ENCODE peak calls at places on chromosomes 5 and 9, in five cellular contexts. N, C, T, K and G are unnamed samples.

GRCh38 chr5:135337064-135337463 is 62.0 kb downstream of the MACROH2A1 start:
- DNase-seq in T (peak), N (no peak), K (no peak), C (no peak), G (no peak)

GRCh38 chr5:115296130-115296997 is at the start of gene CCDC112:
- DNase-seq in K (peak), N (peak), T (peak), C (no peak), G (peak)

GRCh38 chr5:169917425-169917824 is 62.9 kb downstream of the INSYN2B start:
- DNase-seq in K (no peak), T (no peak), C (no peak), N (no peak), G (no peak)

GRCh38 chr5:12095808-12096281 is 191.6 kb upstream of the CTNND2 start:
- DNase-seq in K (no peak), T (no peak), C (no peak), N (peak), G (no peak)

GRCh38 chr9:133657120-133657661 is 21.0 kb downstream of the DBH start:
- DNase-seq in T (peak), C (no peak), N (no peak), K (peak), G (peak)

GRCh38 chr5:55151923-55152842 is 7.8 kb upstream of the GPX8 start:
- DNase-seq in T (peak), C (no peak), N (peak), K (peak), G (peak)

GRCh38 chr5:117486291-117486690 is 911.7 kb upstream of the SEMA6A start:
- DNase-seq in C (no peak), K (no peak), T (no peak), N (no peak), G (no peak)

GRCh38 chr9:134972140-134972539 is 54.4 kb upstream of the FCN1 start:
- DNase-seq in C (no peak), N (no peak), K (no peak), T (no peak), G (no peak)

GRCh38 chr5:80747922-80748321 is 93.1 kb upstream of the DHFR start:
- DNase-seq in N (no peak), K (no peak), C (no peak), T (no peak), G (no peak)

GRCh38 chr5:72604111-72604792 is 97.0 kb upstream of the ZNF366 start:
- DNase-seq in K (peak), T (peak), C (no peak), N (peak), G (peak)

GRCh38 chr5:44387391-44387790 is 1.8 kb downstream of the FGF10 start:
- DNase-seq in T (peak), C (no peak), N (no peak), K (no peak), G (no peak)

GRCh38 chr9:93203713-93204469 is 20.0 kb downstream of the WNK2 start:
- DNase-seq in N (no peak), K (no peak), T (no peak), C (no peak), G (no peak)

GRCh38 chr9:122379340-122379739 is 8.5 kb downstream of the PTGS1 start:
- DNase-seq in N (no peak), C (no peak), K (peak), T (peak), G (no peak)

GRCh38 chr5:66722653-66723052 is 126.5 kb downstream of the MAST4 start:
- DNase-seq in K (no peak), C (no peak), N (no peak), T (no peak), G (no peak)

GRCh38 chr9:35910613-35911488 is 1.6 kb downstream of the SPAAR start:
- DNase-seq in N (peak), K (peak), T (peak), C (no peak), G (peak)

GRCh38 chr9:129208191-129209091 is 30.4 kb upstream of the IER5L start:
- DNase-seq in K (no peak), T (no peak), C (no peak), N (no peak), G (no peak)

GRCh38 chr9:134858051-134858841 is 22.4 kb upstream of the FCN2 start:
- DNase-seq in N (peak), C (no peak), K (peak), T (peak), G (peak)

GRCh38 chr5:43192558-43193170 is 639 bp downstream of the NIM1K start:
- DNase-seq in N (peak), C (no peak), T (peak), K (peak), G (peak)

GRCh38 chr9:132997591-132997990 is 19.1 kb downstream of the GFI1B start:
- DNase-seq in T (peak), N (peak), C (no peak), K (peak), G (peak)

GRCh38 chr9:93683331-93684134 is 107.1 kb downstream of the PHF2 start:
- DNase-seq in K (no peak), T (no peak), N (no peak), C (no peak), G (no peak)

GRCh38 chr5:132963175-132964104 is at the start of gene AFF4:
- DNase-seq in N (peak), K (peak), T (peak), C (peak), G (peak)

GRCh38 chr9:7452378-7452777 is 347.2 kb downstream of the DMAC1 start:
- DNase-seq in C (no peak), K (peak), T (peak), N (peak), G (no peak)

GRCh38 chr5:124655943-124656459 is 90.4 kb downstream of the ZNF608 start:
- DNase-seq in C (peak), K (peak), N (peak), T (peak), G (peak)

GRCh38 chr9:128684325-128685021 is 4.5 kb upstream of the SET start:
- DNase-seq in C (no peak), N (peak), K (peak), T (peak), G (peak)

GRCh38 chr9:113978954-113979712 is 99.0 kb downstream of the AMBP start:
- DNase-seq in K (no peak), T (peak), C (no peak), N (no peak), G (no peak)

GRCh38 chr9:20925256-20926046 is 106.0 kb downstream of the HACD4 start:
- DNase-seq in C (no peak), N (no peak), K (no peak), T (no peak), G (no peak)

GRCh38 chr9:136203406-136204085 is 1.4 kb downstream of the LHX3 start:
- DNase-seq in C (no peak), N (no peak), T (no peak), K (no peak), G (no peak)

GRCh38 chr9:136012651-136013050 is 51.5 kb upstream of the UBAC1 start:
- DNase-seq in C (no peak), T (peak), K (peak), N (peak), G (peak)

GRCh38 chr5:172453986-172454354 is 355 bp downstream of the SH3PXD2B start:
- DNase-seq in N (peak), C (no peak), K (peak), T (peak), G (peak)

GRCh38 chr9:68780735-68781134 is 75.7 kb downstream of the PIP5K1B start:
- DNase-seq in N (peak), T (peak), C (no peak), K (no peak), G (peak)

GRCh38 chr9:98929866-98930265 is 13.8 kb upstream of the COL15A1 start:
- DNase-seq in C (no peak), K (peak), N (peak), T (peak), G (peak)

GRCh38 chr5:1037671-1038416 is 29.2 kb downstream of the NKD2 start:
- DNase-seq in C (no peak), K (no peak), T (no peak), N (no peak), G (no peak)

DNA sequence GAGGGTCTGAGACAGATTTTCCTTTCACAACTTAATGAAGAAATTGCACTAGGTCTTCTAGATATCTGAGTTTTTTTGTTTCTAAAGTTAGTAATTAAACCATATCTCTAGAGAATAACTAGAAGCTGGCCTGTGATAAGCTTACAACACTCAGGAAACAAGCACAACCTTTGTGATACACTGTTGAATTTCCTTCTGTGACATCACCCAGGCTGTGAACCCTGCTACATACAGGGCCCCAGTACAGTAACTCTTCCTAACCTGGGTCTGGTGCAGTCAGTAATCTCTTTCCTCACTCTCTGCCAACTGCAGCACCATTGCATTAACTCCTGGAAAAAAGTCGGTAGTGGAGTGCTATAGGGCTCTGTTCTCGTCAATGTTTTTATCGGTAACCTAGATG is 10.6 kb upstream of the IGFBPL1 start:
- DNase-seq in T (no peak), N (no peak), C (no peak), K (peak), G (no peak)
- H3K4me3 ChIP-seq in T (no peak), N (no peak), C (no peak), K (no peak), G (no peak)

GRCh38 chr9:19457694-19458009 is 48.8 kb downstream of the ACER2 start:
- DNase-seq in C (no peak), N (no peak), T (no peak), K (no peak), G (no peak)
- TF ChIP-seq CTCF in C (peak), N (no peak), T (no peak), K (no peak), G (no peak)

DNA sequence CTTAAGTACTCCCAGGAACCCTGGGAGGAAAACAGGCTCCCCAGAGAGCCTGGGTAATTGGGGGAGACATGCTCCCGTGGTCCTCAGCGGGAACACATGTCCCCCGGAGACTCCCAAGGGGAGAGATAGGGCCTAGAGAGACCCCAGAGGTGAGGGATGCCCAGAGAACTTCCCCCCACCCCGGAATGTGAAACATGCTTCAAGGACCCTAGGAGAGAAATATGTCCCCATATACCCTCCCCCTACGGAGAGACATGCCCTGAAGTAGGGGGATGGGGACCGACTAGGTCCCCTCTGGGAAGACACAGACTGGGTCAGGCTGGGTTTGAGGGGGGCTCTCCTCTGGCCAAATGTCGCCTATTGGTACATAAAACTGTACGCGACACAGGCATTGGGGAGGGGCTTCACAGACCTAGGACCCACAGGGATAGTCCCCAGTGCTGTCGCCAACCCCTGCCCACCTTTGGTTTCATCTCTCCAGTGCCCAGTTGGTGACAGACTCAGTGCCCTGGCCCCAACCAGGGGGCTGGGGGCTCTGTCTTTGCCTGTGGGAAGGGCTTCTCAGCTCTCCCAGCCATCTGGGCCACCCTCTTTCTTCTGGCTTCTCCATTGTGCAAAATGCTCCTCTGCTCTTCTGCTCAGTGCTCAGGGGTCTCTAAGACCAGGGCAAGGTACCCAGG is 26.9 kb downstream of the PCDH1 start:
- DNase-seq in K (no peak), C (no peak), N (no peak), T (no peak), G (no peak)
- H3K4me3 ChIP-seq in K (no peak), C (no peak), N (no peak), T (no peak), G (no peak)

DNA sequence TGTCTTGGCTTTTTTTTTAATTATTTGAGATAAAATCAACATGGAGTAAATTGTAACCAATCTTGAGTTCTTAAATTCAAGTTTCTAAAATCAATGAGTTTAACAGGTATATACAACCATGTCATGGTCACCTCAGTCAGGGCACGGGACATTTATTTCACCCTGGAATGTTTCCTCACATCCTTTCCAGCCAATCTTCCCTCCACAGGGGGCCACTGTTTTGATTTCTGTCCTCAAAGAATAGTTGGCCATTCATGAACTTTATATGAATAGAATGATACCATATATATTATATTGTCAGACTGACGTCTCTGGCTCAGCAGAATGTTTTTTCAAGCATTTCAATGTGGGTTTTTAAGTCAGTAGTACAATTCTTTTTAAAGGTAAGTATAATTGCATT is 806 bp downstream of the ZNF474 start:
- DNase-seq in T (no peak), C (no peak), N (peak), K (no peak), G (no peak)
- TF ChIP-seq CTCF in T (no peak), C (no peak), N (no peak), K (no peak), G (no peak)

GRCh38 chr5:79025054-79025465 is 40.0 kb upstream of the ARSB start:
- DNase-seq in N (peak), C (no peak), K (peak), T (peak), G (peak)
- H3K4me3 ChIP-seq in N (peak), C (no peak), K (peak), T (peak), G (peak)

DNA sequence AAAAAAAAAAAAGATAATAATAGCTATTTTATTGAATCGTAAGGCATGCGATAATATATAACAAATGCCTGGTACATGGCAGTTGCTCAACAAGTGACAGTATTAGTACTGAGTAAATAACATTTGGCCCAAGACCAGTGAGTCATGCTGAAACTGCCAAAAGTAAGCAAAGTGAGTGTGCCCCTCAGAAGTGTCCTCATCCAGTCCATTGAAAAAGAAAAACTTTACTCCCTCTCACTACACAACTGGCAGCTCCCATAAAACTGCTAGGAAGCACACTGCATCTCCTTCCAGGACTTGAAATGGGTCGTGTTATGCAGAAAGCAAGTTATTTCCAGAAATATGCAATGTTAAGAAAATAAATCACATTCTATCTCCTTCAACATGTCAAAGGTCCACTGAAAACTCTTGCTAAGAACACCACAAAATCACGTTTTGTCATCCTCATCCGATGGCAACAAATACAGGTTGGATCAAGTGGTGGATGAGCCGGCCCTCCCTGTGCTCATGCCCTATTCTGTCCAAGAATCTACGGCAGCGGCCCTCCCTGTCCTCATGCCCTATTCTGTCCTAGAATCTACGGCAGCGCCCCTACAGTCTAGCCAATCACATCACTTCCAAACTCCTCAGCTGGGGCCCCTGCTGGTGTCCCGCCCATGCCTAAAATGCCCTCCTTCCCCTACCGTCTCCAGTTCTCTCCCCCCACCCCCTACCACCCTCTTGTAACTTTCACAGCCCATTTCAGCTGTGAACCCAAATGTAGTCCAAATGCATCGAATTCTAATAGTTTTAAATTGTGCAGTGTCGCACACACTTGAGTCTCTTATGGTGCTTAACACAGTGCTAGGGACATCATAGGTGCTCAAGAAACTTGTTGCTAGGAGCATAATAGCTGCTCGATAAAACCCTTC is 12.5 kb downstream of the PTCH1 start:
- DNase-seq in T (peak), K (peak), C (no peak), N (peak), G (peak)
- TF ChIP-seq CTCF in T (no peak), K (no peak), C (no peak), N (no peak), G (no peak)

DNA sequence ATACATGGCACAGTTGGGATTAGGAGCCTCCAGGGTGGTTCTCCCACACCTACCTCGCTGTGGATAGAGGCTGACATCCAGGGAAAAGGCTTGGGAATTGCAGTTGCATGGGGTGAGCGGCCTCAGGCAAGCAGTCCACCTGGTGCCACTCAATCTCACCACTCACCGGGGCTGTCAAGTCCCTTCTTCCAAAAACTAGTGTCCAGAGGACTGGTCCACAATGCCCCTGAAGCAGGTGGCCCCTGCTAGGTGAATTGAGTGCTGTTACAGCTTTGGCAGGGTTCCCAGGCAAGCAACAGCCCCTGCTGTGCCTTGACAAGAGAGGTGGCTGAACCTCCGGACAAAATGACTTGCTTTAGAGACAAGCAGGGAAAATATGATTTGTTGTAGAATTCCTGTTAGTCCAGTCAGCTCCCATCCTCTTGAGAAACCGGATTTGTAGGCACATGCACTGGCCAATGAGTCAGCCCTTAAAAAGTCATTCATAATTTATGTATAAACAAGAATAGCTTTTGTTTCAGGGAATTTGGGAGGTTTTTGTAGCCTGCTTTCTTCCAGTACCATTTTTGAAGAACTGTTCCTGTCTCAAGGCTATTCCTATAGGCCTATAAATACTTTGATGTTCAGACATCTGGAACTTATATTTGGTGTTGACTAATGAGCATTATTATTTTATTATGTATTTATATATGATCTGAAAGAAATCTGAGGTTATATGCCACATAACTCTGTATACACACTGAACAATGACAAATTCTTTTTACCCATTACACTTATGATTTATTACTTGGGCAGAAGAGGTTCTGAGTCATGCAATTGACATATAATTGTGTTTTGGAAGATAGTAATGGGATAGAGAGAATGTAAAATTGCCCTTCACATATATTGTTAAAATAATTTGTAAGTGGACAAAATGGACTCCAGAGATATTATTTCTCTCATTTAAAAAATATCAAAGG is 411.1 kb downstream of the ACTL7B start:
- DNase-seq in K (peak), N (peak), C (no peak), T (peak), G (peak)
- H3K4me3 ChIP-seq in K (no peak), N (no peak), C (no peak), T (peak), G (no peak)

GRCh38 chr9:108166509-108166908 is 676.9 kb upstream of the KLF4 start:
- DNase-seq in T (no peak), C (no peak), N (no peak), K (no peak), G (no peak)

GRCh38 chr9:108160705-108161233 is 671.2 kb upstream of the KLF4 start:
- DNase-seq in T (no peak), C (no peak), K (no peak), N (no peak), G (no peak)

GRCh38 chr9:108162664-108163063 is 673.1 kb upstream of the KLF4 start:
- DNase-seq in N (peak), C (no peak), T (peak), K (peak), G (peak)

GRCh38 chr9:108161520-108161919 is 672.0 kb upstream of the KLF4 start:
- DNase-seq in K (no peak), N (no peak), C (no peak), T (no peak), G (no peak)

GRCh38 chr9:108163321-108164005 is 673.9 kb upstream of the KLF4 start:
- DNase-seq in K (peak), T (peak), C (no peak), N (no peak), G (peak)
- TF ChIP-seq CTCF in K (no peak), T (no peak), C (no peak), N (no peak), G (no peak)

DNA sequence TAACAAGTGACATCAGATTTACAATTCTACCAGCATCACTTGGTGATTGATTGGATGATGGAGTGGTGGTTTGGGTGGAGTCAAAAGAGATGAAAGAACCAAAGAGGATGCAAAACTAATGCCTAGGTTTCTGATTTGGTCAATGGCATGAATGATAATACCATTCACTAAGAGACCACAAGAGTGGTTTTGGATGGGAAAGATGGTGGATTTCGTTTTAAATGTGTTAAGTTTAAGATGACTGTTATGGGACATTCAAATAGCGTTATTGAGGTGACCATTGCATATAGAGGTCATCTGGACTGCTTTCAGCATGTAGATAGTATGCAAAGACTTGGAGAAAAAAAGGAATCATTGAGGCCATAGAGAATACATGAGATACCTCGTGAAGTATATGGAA is 3.6 kb downstream of the SMC5 start:
- DNase-seq in C (no peak), K (no peak), T (no peak), N (no peak), G (no peak)
- H3K4me3 ChIP-seq in C (no peak), K (no peak), T (no peak), N (no peak), G (no peak)

GRCh38 chr5:126129431-126129830 is 293.8 kb upstream of the GRAMD2B start:
- DNase-seq in T (no peak), C (no peak), N (no peak), K (no peak), G (no peak)
- TF ChIP-seq CTCF in T (no peak), C (no peak), N (no peak), K (no peak), G (no peak)